ENCODE peak calls at places on chromosomes 12 and 14, in five cellular contexts. I is fibroblast of villous mesenchyme, Z is left lung, O is left ventricle myocardium inferior, E is Karpas-422. P is an unnamed sample.

GRCh38 chr12:124416516-124417395 is 121.9 kb downstream of the RFLNA start:
- DNase-seq in O (no peak), Z (no peak), E (no peak), I (no peak), P (no peak)

GRCh38 chr12:12305568-12306300 is 38.9 kb upstream of the LRP6 start:
- DNase-seq in Z (no peak), O (no peak), E (no peak), I (no peak), P (no peak)

GRCh38 chr12:105783983-105784947 is 354.5 kb downstream of the NUAK1 start:
- DNase-seq in Z (no peak), E (peak), I (no peak), O (no peak), P (no peak)

GRCh38 chr12:95216704-95217376 is 427 bp downstream of the FGD6 start:
- DNase-seq in Z (no peak), I (no peak), O (no peak), E (peak), P (no peak)

GRCh38 chr14:22887990-22888378 is 5.0 kb downstream of the REM2 start:
- DNase-seq in E (peak), I (no peak), O (no peak), Z (no peak), P (no peak)

GRCh38 chr12:10624631-10625030 is 11.2 kb upstream of the MAGOHB start:
- DNase-seq in I (no peak), Z (no peak), O (no peak), E (no peak), P (no peak)

GRCh38 chr12:13135336-13136178 is 32.1 kb upstream of the GSG1 start:
- DNase-seq in Z (peak), I (peak), O (no peak), E (no peak), P (no peak)

GRCh38 chr14:95961481-95961880 is 77.7 kb upstream of the C14orf132 start:
- DNase-seq in I (no peak), O (no peak), E (no peak), Z (no peak), P (no peak)

GRCh38 chr14:100065942-100066574 is 836 bp downstream of the EVL start:
- DNase-seq in Z (no peak), O (no peak), I (peak), E (no peak), P (no peak)

GRCh38 chr12:6426882-6427671 is 17.7 kb upstream of the CD27 start:
- DNase-seq in I (no peak), Z (no peak), E (peak), O (no peak), P (no peak)

GRCh38 chr12:4441355-4442330 is 4.0 kb downstream of the FGF6 start:
- DNase-seq in E (peak), Z (no peak), I (no peak), O (no peak), P (peak)

GRCh38 chr12:123270380-123271181 is 1.1 kb downstream of the CDK2AP1 start:
- DNase-seq in I (peak), Z (peak), E (peak), O (peak), P (peak)

GRCh38 chr14:22131749-22132476 is 457.1 kb downstream of the DAD1 start:
- DNase-seq in E (peak), O (no peak), I (no peak), Z (no peak), P (peak)

GRCh38 chr14:69606816-69607215 is 4.6 kb upstream of the SUSD6 start:
- DNase-seq in E (no peak), O (no peak), Z (no peak), I (no peak), P (no peak)

GRCh38 chr12:65657635-65658034 is 166.6 kb upstream of the HMGA2 start:
- DNase-seq in Z (no peak), O (no peak), E (no peak), I (no peak), P (no peak)

GRCh38 chr12:38771871-38772270 is 133.5 kb downstream of the CPNE8 start:
- DNase-seq in E (no peak), I (peak), O (no peak), Z (no peak), P (no peak)

GRCh38 chr12:100798799-100799198 is 4.2 kb downstream of the ANO4 start:
- DNase-seq in I (peak), O (no peak), Z (no peak), E (no peak), P (peak)

GRCh38 chr12:115294443-115295133 is 610.6 kb upstream of the TBX3 start:
- DNase-seq in O (no peak), Z (no peak), E (no peak), I (peak), P (no peak)

GRCh38 chr14:77140937-77141591 is 527 bp downstream of the ZDHHC22 start:
- DNase-seq in E (no peak), O (no peak), Z (no peak), I (peak), P (peak)

GRCh38 chr14:68364823-68365222 is 428.0 kb downstream of the ZFP36L1 start:
- DNase-seq in O (no peak), I (no peak), E (no peak), Z (no peak), P (no peak)

GRCh38 chr14:68363841-68364711 is 428.8 kb downstream of the ZFP36L1 start:
- DNase-seq in I (peak), Z (peak), E (no peak), O (peak), P (peak)

GRCh38 chr14:68365228-68365627 is 427.6 kb downstream of the ZFP36L1 start:
- DNase-seq in O (no peak), I (peak), E (no peak), Z (no peak), P (no peak)

GRCh38 chr14:68362841-68363240 is 430.0 kb downstream of the ZFP36L1 start:
- DNase-seq in O (no peak), I (no peak), E (no peak), Z (no peak), P (no peak)

DNA sequence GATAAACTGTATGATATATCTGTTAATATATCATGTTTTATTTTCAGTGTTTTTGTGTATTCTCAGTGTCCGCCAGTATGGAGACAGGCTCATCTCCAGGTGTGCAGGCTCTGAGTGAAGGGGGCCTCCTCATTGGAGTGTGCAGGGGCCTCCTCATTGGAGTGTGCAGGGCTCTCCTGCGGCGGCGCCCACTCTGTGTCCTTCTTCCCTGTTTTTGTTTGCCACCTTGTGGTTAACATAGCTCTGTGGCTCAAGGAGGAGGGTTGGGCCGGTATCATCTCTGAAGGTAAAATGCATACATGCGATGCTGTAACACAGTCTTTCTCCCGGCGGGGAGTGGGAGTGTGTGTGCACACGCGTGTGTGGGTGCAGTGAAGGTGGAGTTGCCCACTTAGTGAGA is 429.5 kb downstream of the ZFP36L1 start:
- DNase-seq in Z (no peak), E (no peak), I (no peak), O (no peak), P (no peak)
- H3K4me3 ChIP-seq in Z (no peak), E (no peak), I (no peak), O (no peak), P (no peak)

DNA sequence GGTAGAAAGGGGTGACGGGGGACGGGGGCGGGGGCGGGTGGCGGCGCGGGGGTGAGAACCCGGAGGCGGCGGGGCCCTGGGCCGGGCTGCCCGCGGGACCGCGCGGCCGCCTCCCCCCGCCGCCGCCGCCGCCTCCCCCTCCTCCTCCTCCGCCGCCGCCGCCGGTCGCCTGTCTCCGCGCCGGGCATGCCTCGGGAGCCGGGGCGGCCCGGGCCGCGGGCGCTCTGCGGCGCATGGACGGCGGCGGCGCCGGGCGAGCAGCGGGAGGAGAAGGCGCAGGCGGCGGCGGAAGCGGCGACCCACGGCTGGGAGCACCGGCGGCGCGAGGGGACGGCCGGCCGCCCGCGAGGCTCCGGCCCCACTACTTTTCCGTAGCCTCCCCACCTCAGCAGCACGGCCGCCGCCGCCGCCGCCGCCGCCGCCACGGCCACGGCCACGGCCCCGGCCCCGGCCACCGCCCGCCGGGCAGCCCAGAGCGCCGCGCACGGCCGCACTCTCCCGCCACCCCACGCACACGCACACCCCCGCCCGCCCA is at the start of gene NPAS3:
- DNase-seq in E (no peak), O (peak), I (no peak), Z (peak), P (no peak)
- H3K4me3 ChIP-seq in E (no peak), O (peak), I (peak), Z (peak), P (peak)

GRCh38 chr14:26593377-26593776 is 4.5 kb downstream of the NOVA1 start:
- DNase-seq in Z (no peak), O (no peak), I (no peak), E (no peak), P (no peak)
- H3K4me3 ChIP-seq in Z (no peak), O (no peak), I (no peak), E (no peak), P (no peak)

DNA sequence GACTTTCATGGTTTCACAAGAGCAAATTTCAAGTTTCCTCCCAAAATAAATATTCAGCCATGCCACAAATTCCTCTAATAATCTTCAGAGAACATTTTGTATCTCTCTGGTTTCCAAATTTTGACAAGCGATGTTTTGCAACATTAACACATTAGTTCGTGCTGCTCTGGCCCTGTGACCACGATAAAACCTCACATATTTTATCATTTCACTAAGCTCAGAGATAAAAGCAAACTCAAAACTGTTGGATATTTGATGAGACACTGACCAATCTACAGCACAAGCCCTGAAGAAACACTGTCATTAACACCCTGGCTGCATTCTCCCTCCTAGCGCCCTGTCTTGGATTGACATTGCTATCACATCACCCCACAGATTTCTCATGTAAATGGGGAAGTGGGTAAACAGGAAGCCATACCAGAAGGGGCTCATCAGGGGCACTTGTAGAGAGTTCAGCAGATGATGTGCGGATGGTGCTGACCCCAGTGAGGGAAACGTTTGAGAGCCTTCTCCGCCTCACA is 264.3 kb downstream of the PRKD1 start:
- DNase-seq in Z (no peak), E (no peak), O (no peak), I (peak), P (no peak)
- H3K4me3 ChIP-seq in Z (no peak), E (no peak), O (no peak), I (no peak), P (no peak)

GRCh38 chr14:53613404-53614253 is 343.0 kb downstream of the BMP4 start:
- DNase-seq in E (peak), Z (no peak), O (no peak), I (no peak), P (no peak)
- H3K4me3 ChIP-seq in E (peak), Z (no peak), O (no peak), I (no peak), P (no peak)

GRCh38 chr14:102923920-102924486 is 1.5 kb downstream of the AMN start:
- DNase-seq in E (peak), Z (peak), O (no peak), I (no peak), P (no peak)

GRCh38 chr14:102926104-102926503 is 3.6 kb downstream of the AMN start:
- DNase-seq in O (no peak), Z (peak), I (no peak), E (no peak), P (no peak)

GRCh38 chr14:102927346-102927877 is 4.9 kb downstream of the AMN start:
- DNase-seq in Z (peak), I (no peak), E (no peak), O (no peak), P (no peak)

GRCh38 chr14:102924632-102925588 is 2.4 kb downstream of the AMN start:
- DNase-seq in E (no peak), Z (peak), O (no peak), I (no peak), P (no peak)

GRCh38 chr14:102925646-102926045 is 3.2 kb downstream of the AMN start:
- DNase-seq in O (no peak), Z (peak), I (no peak), E (no peak), P (no peak)
- H3K4me3 ChIP-seq in O (no peak), Z (no peak), I (no peak), E (no peak), P (no peak)

DNA sequence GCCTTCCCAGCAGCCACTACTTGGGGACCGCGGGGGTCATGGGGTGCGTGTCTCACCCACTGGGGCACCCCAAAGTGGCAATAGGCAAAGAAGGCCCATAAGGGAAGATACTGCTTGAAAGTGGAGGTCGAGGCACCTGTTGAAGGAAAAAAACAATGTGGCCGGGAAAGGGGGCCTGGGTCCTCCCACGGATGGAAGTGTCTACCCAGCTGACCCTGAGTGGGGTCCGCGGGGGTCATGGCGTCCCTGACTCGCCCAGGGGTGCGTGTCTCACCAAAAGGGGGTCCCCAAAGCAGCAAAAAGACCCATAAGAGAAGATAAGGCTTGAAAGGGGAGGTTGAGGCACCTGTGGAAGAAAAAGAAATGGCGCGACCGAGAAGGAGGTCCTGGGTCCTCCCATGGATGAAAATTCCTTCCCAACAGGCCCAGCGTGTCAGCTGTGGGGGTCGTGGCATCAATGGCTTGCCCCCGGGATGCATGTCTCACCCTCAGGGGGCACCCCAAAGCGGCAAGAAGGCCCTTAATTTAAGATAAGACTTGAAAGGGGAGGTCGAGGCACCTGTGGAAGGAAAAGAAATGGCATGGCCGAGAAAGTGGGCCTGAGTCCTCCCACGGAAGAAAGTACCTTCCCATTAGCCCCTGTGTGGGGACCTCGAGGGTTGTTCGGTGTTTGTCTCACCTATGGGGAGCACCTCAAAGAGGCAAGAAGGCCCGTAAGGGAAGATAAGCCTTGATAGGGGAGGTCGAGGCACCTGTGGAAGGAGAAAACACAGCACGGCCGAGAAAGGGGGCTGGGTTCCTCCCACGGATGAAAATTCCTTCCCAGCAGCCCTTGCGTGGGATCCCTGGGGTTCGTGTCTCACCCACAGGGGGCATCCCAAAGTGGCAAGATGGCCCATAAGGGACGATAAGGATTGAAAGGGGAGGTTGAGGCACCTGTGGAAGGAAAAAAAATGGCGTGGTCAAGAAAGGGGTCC is 266.0 kb downstream of the ALG10 start:
- DNase-seq in O (peak), I (no peak), E (no peak), Z (peak), P (no peak)
- H3K4me3 ChIP-seq in O (no peak), I (no peak), E (no peak), Z (no peak), P (no peak)

GRCh38 chr14:73269729-73270651 is 32.7 kb downstream of the PAPLN start:
- DNase-seq in O (peak), E (peak), Z (peak), I (peak), P (no peak)
- H3K4me3 ChIP-seq in O (peak), E (peak), Z (peak), I (peak), P (no peak)

DNA sequence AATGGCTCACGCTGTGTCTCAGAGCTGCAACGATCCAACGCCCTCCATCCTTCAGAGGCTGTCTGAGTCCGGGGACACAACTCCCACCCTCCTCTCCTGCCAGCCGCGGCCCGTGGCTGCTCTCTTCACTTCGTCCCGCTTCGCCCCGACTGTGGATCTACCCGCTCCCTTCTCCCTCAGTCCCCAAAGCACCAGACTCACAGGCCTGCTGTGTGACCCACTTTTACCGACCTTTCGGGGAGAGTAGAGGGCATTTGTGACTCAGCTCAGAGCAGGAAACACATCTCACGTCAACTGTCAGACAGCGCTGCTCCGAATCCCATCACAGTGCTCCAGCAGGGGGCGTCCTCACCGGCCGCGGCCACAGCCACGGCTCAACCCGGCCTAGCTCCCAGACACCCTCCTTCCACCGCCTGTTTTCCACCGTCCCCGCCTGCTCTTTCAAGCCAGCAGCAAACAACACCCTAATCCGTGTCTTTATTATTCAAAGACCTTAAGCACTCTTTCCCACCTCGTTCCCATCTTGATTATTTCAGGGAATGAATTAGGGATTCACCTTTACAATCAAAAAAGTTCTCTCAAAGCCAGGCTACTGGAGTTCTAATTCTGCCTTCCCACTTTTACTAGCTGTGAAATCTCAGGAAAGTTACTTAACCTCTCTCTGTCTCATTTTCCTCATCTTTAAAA is 5.0 kb upstream of the AQP2 start:
- DNase-seq in E (peak), Z (peak), O (peak), I (peak), P (peak)
- H3K4me3 ChIP-seq in E (peak), Z (no peak), O (peak), I (peak), P (peak)